ENCODE peak calls at places on chromosomes 7 and 10, in six cellular contexts. J is mesendoderm; Q is stimulated activated naive B cell treated with anti-CD40 and anti-IgM and Interleukin-4, amounts not matched to agents 10 μg/mL and 1 μg/mL and 100 μg/mL, for 72 hours; U is retinal pigment epithelial cell; T is foreskin keratinocyte; R is M059J. A is an unnamed sample.

GRCh38 chr10:119896061-119896655 is 3.6 kb downstream of the SEC23IP start:
- DNase-seq in J (no peak), Q (no peak), U (no peak), T (peak), R (peak), A (no peak)

GRCh38 chr10:62268027-62268398 is 631 bp downstream of the RTKN2 start:
- DNase-seq in J (no peak), Q (no peak), U (no peak), T (no peak), R (peak), A (no peak)

GRCh38 chr10:36717118-36717517 is 408.3 kb upstream of the ANKRD30A start:
- DNase-seq in J (no peak), Q (no peak), U (no peak), T (no peak), R (peak), A (no peak)

GRCh38 chr7:1892011-1892965 is 222.2 kb downstream of the ELFN1 start:
- DNase-seq in J (no peak), Q (no peak), U (no peak), T (peak), R (no peak), A (no peak)

GRCh38 chr10:1056326-1057105 is at the start of gene WDR37:
- DNase-seq in J (peak), Q (peak), U (peak), T (peak), R (peak), A (no peak)

GRCh38 chr10:68550747-68551411 is 9.3 kb upstream of the TET1 start:
- DNase-seq in J (peak), Q (peak), U (no peak), T (no peak), R (peak), A (peak)

GRCh38 chr10:94370501-94370900 is 7.8 kb upstream of the NOC3L start:
- DNase-seq in J (no peak), Q (no peak), U (no peak), T (no peak), R (no peak), A (no peak)

GRCh38 chr7:122315507-122316466 is 11.2 kb upstream of the FEZF1 start:
- DNase-seq in J (peak), Q (no peak), U (no peak), T (no peak), R (no peak), A (no peak)

GRCh38 chr7:17520941-17521340 is 222.5 kb downstream of the AHR start:
- DNase-seq in J (no peak), Q (no peak), U (no peak), T (no peak), R (peak), A (no peak)

GRCh38 chr10:118238573-118239240 is 103.4 kb downstream of the FAM204A start:
- DNase-seq in J (no peak), Q (no peak), U (no peak), T (no peak), R (peak), A (no peak)

GRCh38 chr7:117067322-117067721 is 114.0 kb downstream of the ST7 start:
- DNase-seq in J (no peak), Q (no peak), U (no peak), T (no peak), R (no peak), A (no peak)

GRCh38 chr10:79049931-79050895 is 18.6 kb upstream of the ZMIZ1 start:
- DNase-seq in J (peak), Q (no peak), U (no peak), T (no peak), R (peak), A (no peak)

GRCh38 chr7:18996583-18996982 is 120.9 kb downstream of the TWIST1 start:
- DNase-seq in J (no peak), Q (no peak), U (no peak), T (no peak), R (no peak), A (no peak)

GRCh38 chr7:55048221-55048859 is 29.5 kb downstream of the EGFR start:
- DNase-seq in J (no peak), Q (no peak), U (no peak), T (no peak), R (peak), A (no peak)

GRCh38 chr10:76544789-76545188 is 1092.8 kb downstream of the KCNMA1 start:
- DNase-seq in J (no peak), Q (no peak), U (no peak), T (no peak), R (no peak), A (no peak)

GRCh38 chr7:148883233-148884048 is 650 bp downstream of the EZH2 start:
- DNase-seq in J (peak), Q (peak), U (no peak), T (peak), R (peak), A (no peak)

GRCh38 chr10:22655312-22655973 is 58.9 kb downstream of the PIP4K2A start:
- DNase-seq in J (no peak), Q (no peak), U (no peak), T (peak), R (peak), A (no peak)

GRCh38 chr7:10648289-10648688 is 325.4 kb upstream of the PHF14 start:
- DNase-seq in J (no peak), Q (no peak), U (no peak), T (no peak), R (no peak), A (no peak)

GRCh38 chr10:63129888-63130287 is 3.2 kb upstream of the NRBF2 start:
- DNase-seq in J (peak), Q (no peak), U (no peak), T (no peak), R (no peak), A (no peak)

GRCh38 chr7:128844777-128845311 is 14.6 kb downstream of the FLNC start:
- DNase-seq in J (no peak), Q (no peak), U (no peak), T (no peak), R (no peak), A (no peak)

GRCh38 chr7:30717181-30717580 is 34.8 kb upstream of the INMT start:
- DNase-seq in J (peak), Q (no peak), U (no peak), T (peak), R (peak), A (peak)

GRCh38 chr7:143023047-143023446 is 3.9 kb downstream of the OR9A2 start:
- DNase-seq in J (no peak), Q (no peak), U (no peak), T (no peak), R (no peak), A (no peak)

GRCh38 chr10:121127151-121127906 is 276.2 kb downstream of the WDR11 start:
- DNase-seq in J (no peak), Q (no peak), U (no peak), T (no peak), R (peak), A (no peak)

GRCh38 chr7:85730016-85730415 is 543.2 kb upstream of the SEMA3D start:
- DNase-seq in J (no peak), Q (no peak), U (no peak), T (no peak), R (no peak), A (no peak)

GRCh38 chr7:142111509-142111908 is at the start of gene MGAM2:
- DNase-seq in J (no peak), Q (no peak), U (no peak), T (no peak), R (no peak), A (no peak)

GRCh38 chr7:102193806-102194205 is 92.9 kb upstream of the SH2B2 start:
- DNase-seq in J (no peak), Q (no peak), U (no peak), T (no peak), R (peak), A (no peak)

GRCh38 chr10:131174211-131174565 is 137.3 kb downstream of the TCERG1L start:
- DNase-seq in J (no peak), Q (no peak), U (no peak), T (no peak), R (no peak), A (no peak)

GRCh38 chr7:115924398-115924797 is 106.2 kb downstream of the TFEC start:
- DNase-seq in J (no peak), Q (no peak), U (no peak), T (no peak), R (no peak), A (no peak)

GRCh38 chr7:39666562-39666961 is 43.2 kb downstream of the RALA start:
- DNase-seq in J (no peak), Q (no peak), U (no peak), T (no peak), R (no peak), A (no peak)

GRCh38 chr10:66183028-66183427 is 742.8 kb upstream of the LRRTM3 start:
- DNase-seq in J (no peak), Q (no peak), U (no peak), T (no peak), R (no peak), A (no peak)

GRCh38 chr10:84395581-84395980 is 67.2 kb downstream of the CCSER2 start:
- DNase-seq in J (no peak), Q (no peak), U (no peak), T (no peak), R (peak), A (no peak)

GRCh38 chr10:43689618-43689954 is 40.9 kb upstream of the ZNF32 start:
- DNase-seq in J (peak), Q (no peak), U (no peak), T (no peak), R (no peak), A (no peak)

GRCh38 chr7:131471605-131472004 is 84.8 kb downstream of the PODXL start:
- DNase-seq in J (no peak), Q (no peak), U (no peak), T (no peak), R (no peak), A (no peak)

GRCh38 chr7:30478349-30479228 is at the start of gene NOD1:
- DNase-seq in J (peak), Q (peak), U (no peak), T (peak), R (peak), A (peak)

GRCh38 chr10:124109261-124109660 is 15.9 kb upstream of the CHST15 start:
- DNase-seq in J (no peak), Q (no peak), U (no peak), T (no peak), R (peak), A (no peak)

GRCh38 chr10:17171131-17171530 is 30.3 kb downstream of the TRDMT1 start:
- DNase-seq in J (peak), Q (no peak), U (no peak), T (no peak), R (no peak), A (no peak)

A was measured in HCT116.